ENCODE peak calls at places on chromosomes 2 and 18, in nine cellular contexts. P is aorta, E is SJSA1, Z is IMR-90, W is breast epithelium, F is PC-9, N is ovary, J is H9, S is PC-3. V is an unnamed sample.

GRCh38 chr18:74574916-74575315 is 22.8 kb upstream of the ZNF407 start:
- DNase-seq in J (no peak), S (no peak), N (no peak), E (no peak), P (no peak), W (no peak), Z (no peak), F (no peak), V (no peak)

GRCh38 chr2:106142683-106143082 is 51.4 kb downstream of the UXS1 start:
- DNase-seq in W (no peak), N (no peak), J (no peak), P (no peak), Z (peak; percentile 35), E (no peak), F (no peak), S (no peak), V (no peak)

GRCh38 chr2:14137643-14138042 is 494.9 kb upstream of the LRATD1 start:
- DNase-seq in N (no peak), W (no peak), J (peak; percentile 61), E (no peak), Z (no peak), F (no peak), S (peak; percentile 27), P (no peak), V (no peak)

GRCh38 chr2:178912416-178913056 is 105.3 kb upstream of the TTN start:
- DNase-seq in Z (peak; percentile 4), W (no peak), E (no peak), J (no peak), S (peak; percentile 68), N (no peak), P (no peak), F (peak; percentile 41), V (no peak)

GRCh38 chr2:120298173-120298835 is 45.7 kb downstream of the RALB start:
- DNase-seq in P (no peak), F (no peak), E (peak; percentile 67), N (no peak), W (no peak), S (no peak), Z (peak; percentile 84), J (no peak), V (no peak)

GRCh38 chr2:163554864-163555263 is 180.9 kb downstream of the FIGN start:
- DNase-seq in N (no peak), F (no peak), Z (no peak), J (no peak), W (no peak), P (no peak), E (no peak), S (no peak), V (no peak)

GRCh38 chr18:58671941-58672565 is 788 bp downstream of the MALT1 start:
- DNase-seq in Z (peak; percentile 36), J (no peak), P (no peak), F (peak; percentile 51), E (peak; percentile 44), S (peak; percentile 45), W (no peak), N (no peak), V (no peak)

GRCh38 chr2:118705032-118705431 is 142.4 kb downstream of the EN1 start:
- DNase-seq in N (no peak), P (no peak), W (no peak), S (peak; percentile 26), Z (peak; percentile 1), F (no peak), J (no peak), E (peak; percentile 28), V (no peak)

GRCh38 chr2:152560163-152560562 is 157.1 kb downstream of the PRPF40A start:
- DNase-seq in J (no peak), F (no peak), S (peak; percentile 63), Z (peak; percentile 77), N (no peak), P (no peak), E (no peak), W (no peak), V (no peak)

GRCh38 chr18:69858897-69859296 is 88.8 kb downstream of the CD226 start:
- DNase-seq in F (no peak), S (no peak), W (no peak), N (no peak), P (no peak), E (no peak), J (no peak), Z (no peak), V (no peak)

GRCh38 chr2:113233593-113234550 is 44.8 kb downstream of the PAX8 start:
- DNase-seq in J (no peak), P (no peak), N (no peak), W (no peak), Z (peak; percentile 47), S (no peak), F (peak; percentile 38), E (no peak), V (no peak)

DNA sequence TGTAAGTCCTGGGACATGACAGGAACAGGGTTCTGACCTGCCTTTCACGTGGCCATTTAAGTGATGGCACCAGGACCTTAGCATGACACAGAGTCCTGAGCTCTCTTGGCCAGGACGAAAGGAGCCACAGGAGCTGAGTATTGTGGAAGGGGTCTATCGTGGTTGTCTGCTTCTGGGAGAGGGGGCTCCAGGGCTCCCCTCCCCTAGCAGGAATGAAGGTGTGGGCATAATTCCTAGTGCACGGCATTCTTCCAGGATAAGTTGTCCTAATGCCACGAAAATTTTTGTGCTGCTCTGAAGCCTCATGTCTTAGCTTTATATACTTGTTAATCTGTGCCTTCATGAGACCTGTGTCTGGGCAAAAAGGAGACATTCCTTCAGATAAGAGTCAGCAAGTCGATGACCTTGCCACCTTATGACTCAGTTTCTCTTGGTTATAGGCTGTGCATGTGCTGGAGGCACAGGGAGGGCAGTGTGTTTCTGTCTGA is 17.1 kb downstream of the GATA6 start:
- DNase-seq in Z (no peak), F (no peak), S (no peak), E (peak; percentile 14), W (no peak), J (no peak), N (no peak), P (no peak), V (no peak)
- H3K27ac ChIP-seq in Z (no peak overlapping the region), F (no peak overlapping the region), S (no peak overlapping the region), E (no peak overlapping the region), W (no peak overlapping the region), J (no peak overlapping the region), N (peak overlapping the region; percentile 46), P (peak overlapping the region; percentile 99), V (no peak overlapping the region)

GRCh38 chr18:78573773-78574172 is 405.8 kb upstream of the SALL3 start:
- DNase-seq in W (no peak), P (no peak), S (no peak), J (no peak), Z (no peak), N (no peak), E (no peak), F (no peak), V (no peak)
- H3K9me3 ChIP-seq in W (peaks cover 17% of the 10 kb centered on the region), P (peaks cover 7% of the 10 kb centered on the region), S (no peaks in the 10 kb centered on the region), J (peaks cover 14% of the 10 kb centered on the region), Z (peaks cover 41% of the 10 kb centered on the region), N (peaks cover 5% of the 10 kb centered on the region), E (peaks cover 8% of the 10 kb centered on the region), F (no peaks in the 10 kb centered on the region), V (peaks cover 56% of the 10 kb centered on the region)

GRCh38 chr2:28277466-28277865 is 115.2 kb upstream of the FOSL2 start:
- DNase-seq in J (no peak), S (no peak), P (no peak), E (no peak), N (no peak), F (no peak), Z (no peak), W (no peak), V (no peak)

GRCh38 chr2:28273751-28274150 is 118.9 kb upstream of the FOSL2 start:
- DNase-seq in Z (no peak), W (no peak), P (no peak), J (no peak), E (no peak), N (no peak), F (peak; percentile 84), S (no peak), V (no peak)

GRCh38 chr2:28274911-28275685 is 117.6 kb upstream of the FOSL2 start:
- DNase-seq in P (peak; percentile 67), E (peak; percentile 85), S (peak; percentile 91), Z (peak; percentile 98), N (no peak), J (peak; percentile 47), W (no peak), F (peak; percentile 92), V (peak; percentile 81)

GRCh38 chr2:28276807-28277206 is 115.9 kb upstream of the FOSL2 start:
- DNase-seq in Z (peak; percentile 61), F (no peak), N (no peak), E (no peak), S (no peak), P (no peak), J (no peak), W (no peak), V (no peak)

GRCh38 chr2:28276076-28276618 is 116.5 kb upstream of the FOSL2 start:
- DNase-seq in J (no peak), W (no peak), E (peak; percentile 96), S (peak; percentile 98), N (peak; percentile 21), F (peak; percentile 96), P (no peak), Z (peak; percentile 100), V (peak; percentile 97)
- H3K27ac ChIP-seq in J (no peak overlapping the region), W (no peak overlapping the region), E (peak overlapping the region; percentile 87), S (peak overlapping the region; percentile 99), N (peak overlapping the region; percentile 31), F (peak overlapping the region; percentile 90), P (peak overlapping the region; percentile 67), Z (peak overlapping the region; percentile 89), V (peak overlapping the region; percentile 95)

GRCh38 chr2:240530181-240530580 is 27.6 kb downstream of the ANKMY1 start:
- DNase-seq in N (no peak), S (no peak), Z (no peak), W (peak; percentile 9), J (no peak), F (no peak), P (no peak), E (no peak), V (no peak)

GRCh38 chr2:240529344-240529999 is 28.3 kb downstream of the ANKMY1 start:
- DNase-seq in W (peak; percentile 27), F (no peak), Z (no peak), J (no peak), S (no peak), E (no peak), N (no peak), P (no peak), V (no peak)

GRCh38 chr2:240526521-240526920 is 31.3 kb downstream of the ANKMY1 start:
- DNase-seq in F (no peak), N (no peak), Z (no peak), J (no peak), P (no peak), W (peak; percentile 24), S (no peak), E (no peak), V (no peak)

GRCh38 chr2:240527153-240527750 is 30.5 kb downstream of the ANKMY1 start:
- DNase-seq in W (no peak), F (no peak), N (no peak), Z (no peak), J (no peak), S (no peak), E (no peak), P (no peak), V (no peak)

DNA sequence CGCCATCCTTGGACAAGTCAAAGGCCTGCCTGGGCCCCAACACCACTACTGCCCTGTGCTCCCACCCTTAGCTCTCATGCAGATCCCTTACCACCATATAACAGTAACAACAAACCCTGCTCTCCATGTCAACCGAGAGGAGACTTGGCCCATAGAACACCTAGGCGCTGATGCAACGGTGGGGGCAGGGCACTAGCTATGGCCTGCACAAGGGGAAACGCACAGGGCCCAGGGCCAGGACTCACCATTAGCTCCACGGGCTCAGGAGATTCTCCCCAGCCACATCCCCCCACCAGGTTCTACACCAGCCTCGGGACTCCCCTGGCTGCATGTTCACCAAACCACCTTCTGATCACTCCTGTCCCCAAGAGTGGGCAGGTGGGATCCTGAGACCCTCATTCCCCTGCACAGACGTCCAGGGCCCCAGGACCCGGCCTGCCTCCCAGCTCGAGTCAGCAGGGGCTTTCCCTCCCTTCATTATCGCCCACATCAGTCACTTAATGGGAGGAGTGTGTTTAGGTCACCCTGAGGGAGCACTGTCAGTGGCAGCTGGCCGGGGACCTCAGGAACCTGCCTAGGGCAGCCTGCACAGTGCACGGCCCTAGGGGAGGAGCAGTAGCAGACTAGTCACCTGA is 29.3 kb downstream of the ANKMY1 start:
- DNase-seq in W (peak; percentile 42), F (no peak), P (no peak), J (no peak), N (no peak), S (no peak), Z (no peak), E (no peak), V (no peak)
- H3K9me3 ChIP-seq in W (peaks cover 10% of the 10 kb centered on the region), F (peaks cover 16% of the 10 kb centered on the region), P (no peaks in the 10 kb centered on the region), J (peaks cover 25% of the 10 kb centered on the region), N (no peaks in the 10 kb centered on the region), S (peaks cover 18% of the 10 kb centered on the region), Z (peaks cover 23% of the 10 kb centered on the region), E (peaks cover 27% of the 10 kb centered on the region), V (peaks cover 52% of the 10 kb centered on the region)